ENCODE peak calls at places on chromosomes 1 and 21, in six cellular contexts. R is upper lobe of right lung; S is CD8-positive, alpha-beta memory T cell; G is hepatocyte; W is left ventricle myocardium inferior; M is aorta. J is an unnamed sample. For H3K4me1, the result is how much of the 10 kb centered on the place peaks cover.

GRCh38 chr21:10575311-10575667 is 53.9 kb downstream of the TPTE start:
- DNase-seq in S (no peak), G (no peak), R (no peak), W (no peak), M (peak), J (no peak)

GRCh38 chr1:177311111-177311510 is 140.4 kb downstream of the BRINP2 start:
- DNase-seq in M (no peak), G (no peak), W (no peak), S (no peak), R (no peak), J (no peak)

GRCh38 chr1:68173283-68174172 is 58.8 kb downstream of the WLS start:
- DNase-seq in M (no peak), S (no peak), R (no peak), G (no peak), W (no peak), J (no peak)

GRCh38 chr1:114660250-114660649 is 9.6 kb downstream of the DENND2C start:
- DNase-seq in G (no peak), M (no peak), S (no peak), R (no peak), W (no peak), J (no peak)

GRCh38 chr1:235342039-235342438 is 13.7 kb downstream of the GGPS1 start:
- DNase-seq in W (no peak), G (no peak), R (no peak), M (no peak), S (no peak), J (no peak)

GRCh38 chr21:39630827-39631226 is 18.1 kb downstream of the B3GALT5 start:
- DNase-seq in R (no peak), W (no peak), G (no peak), M (no peak), S (no peak), J (no peak)

GRCh38 chr1:84742653-84743052 is 52.4 kb upstream of the SSX2IP start:
- DNase-seq in M (no peak), R (no peak), G (no peak), S (no peak), W (no peak), J (no peak)

GRCh38 chr1:154155282-154155681 is 409 bp upstream of the NUP210L start:
- DNase-seq in S (no peak), M (peak), G (peak), R (no peak), W (no peak), J (no peak)

GRCh38 chr1:224809613-224810012 is 119.9 kb upstream of the DNAH14 start:
- DNase-seq in M (no peak), G (no peak), W (no peak), R (no peak), S (no peak), J (no peak)

GRCh38 chr1:197841158-197841557 is 61.3 kb upstream of the C1orf53 start:
- DNase-seq in R (no peak), G (no peak), W (no peak), S (no peak), M (no peak), J (no peak)

GRCh38 chr1:156601892-156602291 is 613 bp upstream of the GPATCH4 start:
- DNase-seq in R (peak), M (no peak), W (no peak), S (no peak), G (no peak), J (peak)

GRCh38 chr21:38989745-38990423 is 184.2 kb downstream of the ETS2 start:
- DNase-seq in M (no peak), R (no peak), G (peak), W (no peak), S (no peak), J (no peak)

GRCh38 chr1:3816331-3817137 is 20.2 kb upstream of the LRRC47 start:
- DNase-seq in G (no peak), M (peak), W (no peak), R (peak), S (no peak), J (no peak)

GRCh38 chr1:156379420-156380165 is 10.6 kb downstream of the RHBG start:
- DNase-seq in M (no peak), W (no peak), S (no peak), G (peak), R (no peak), J (no peak)

GRCh38 chr1:67892451-67893125 is 59.3 kb upstream of the GNG12 start:
- DNase-seq in G (no peak), R (no peak), W (no peak), M (no peak), S (no peak), J (no peak)

GRCh38 chr1:42368096-42368795 is 12.3 kb upstream of the RIMKLA start:
- DNase-seq in M (no peak), S (no peak), R (no peak), G (peak), W (no peak), J (no peak)

GRCh38 chr1:31581821-31582810 is 5.8 kb downstream of the TINAGL1 start:
- DNase-seq in M (no peak), R (peak), W (no peak), S (no peak), G (no peak), J (no peak)

GRCh38 chr1:42010381-42010780 is 91.7 kb upstream of the HIVEP3 start:
- DNase-seq in S (no peak), M (no peak), G (no peak), W (no peak), R (no peak), J (no peak)

GRCh38 chr1:217139513-217139912 is 416.3 kb upstream of the ESRRG start:
- DNase-seq in R (no peak), S (no peak), G (no peak), M (no peak), W (no peak), J (no peak)

GRCh38 chr1:117654485-117655219 is 48.8 kb downstream of the TENT5C start:
- DNase-seq in M (no peak), R (no peak), W (no peak), S (peak), G (no peak), J (peak)

GRCh38 chr1:214377886-214378285 is 96.9 kb downstream of the SMYD2 start:
- DNase-seq in G (no peak), M (no peak), W (no peak), R (no peak), S (no peak), J (no peak)

GRCh38 chr1:181083842-181084605 is 4.5 kb upstream of the IER5 start:
- DNase-seq in S (peak), G (peak), M (peak), W (no peak), R (peak), J (peak)

GRCh38 chr21:40902299-40902698 is 55.3 kb upstream of the DSCAM start:
- DNase-seq in W (no peak), M (no peak), G (no peak), S (no peak), R (no peak), J (no peak)

GRCh38 chr1:214717323-214717722 is 114.3 kb downstream of the CENPF start:
- DNase-seq in M (no peak), S (no peak), W (no peak), R (no peak), G (no peak), J (peak)

GRCh38 chr1:80171101-80171500 is 1164.6 kb upstream of the ADGRL4 start:
- DNase-seq in M (no peak), G (peak), R (no peak), W (no peak), S (no peak), J (no peak)

GRCh38 chr21:15831497-15831896 is 101.7 kb downstream of the USP25 start:
- DNase-seq in W (no peak), G (no peak), M (no peak), R (no peak), S (no peak), J (no peak)

GRCh38 chr1:67540025-67540732 is 110.0 kb upstream of the SERBP1 start:
- DNase-seq in M (no peak), R (no peak), W (no peak), G (peak), S (no peak), J (no peak)

GRCh38 chr1:155938220-155938627 is 3.2 kb upstream of the RXFP4 start:
- DNase-seq in M (no peak), S (peak), G (peak), W (no peak), R (no peak), J (peak)

GRCh38 chr1:26827205-26827604 is 717 bp downstream of the ZDHHC18 start:
- DNase-seq in M (no peak), G (no peak), R (no peak), W (no peak), S (no peak), J (no peak)

GRCh38 chr1:244654284-244655038 is 1.5 kb downstream of the DESI2 start:
- DNase-seq in R (no peak), G (no peak), S (no peak), W (no peak), M (no peak), J (peak)
- H3K4me1 ChIP-seq in R (under half), G (under half), S (under half), W (half or more), M (under half), J (half or more)

DNA sequence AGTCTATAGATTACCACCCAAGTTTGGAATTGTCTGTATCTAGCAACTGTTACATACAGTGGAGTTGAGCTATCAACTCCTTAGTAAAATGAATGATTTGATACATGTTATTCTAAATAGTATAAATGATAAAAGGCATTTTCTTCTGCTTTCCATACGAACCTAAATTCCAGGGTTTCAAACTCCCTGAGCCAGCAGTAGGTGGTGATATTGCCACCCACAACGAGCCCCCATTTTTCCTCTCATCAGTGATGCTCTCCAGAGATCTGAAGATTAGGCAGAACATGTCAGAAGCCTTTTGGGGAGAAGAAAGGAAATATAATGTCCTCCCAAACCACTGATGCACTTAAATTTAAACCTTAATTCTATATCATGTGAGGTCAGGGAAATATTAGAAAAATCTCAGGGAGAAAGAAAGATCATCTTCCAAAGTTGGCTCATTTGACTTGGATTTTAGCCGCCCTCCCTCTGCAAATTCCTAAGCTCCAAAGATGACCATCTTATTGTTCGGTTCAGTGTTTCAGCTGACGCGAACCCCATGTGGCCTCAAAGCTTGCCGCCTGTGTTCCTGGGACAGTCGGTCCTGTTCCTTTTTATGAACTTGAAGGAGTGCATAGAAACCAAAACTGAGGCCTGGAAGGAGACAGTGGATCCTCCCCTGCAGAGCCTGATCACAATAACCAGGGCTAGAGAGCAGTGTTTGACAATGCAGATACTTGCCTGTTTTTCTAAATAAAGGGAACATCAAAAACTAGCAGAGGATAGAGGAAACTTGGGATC is 2.3 kb downstream of the EVA1C start:
- DNase-seq in G (peak), W (no peak), S (no peak), M (no peak), R (no peak), J (no peak)
- H3K4me3 ChIP-seq in G (no peak), W (peak), S (no peak), M (peak), R (peak), J (no peak)

GRCh38 chr1:9181990-9182783 is 52.4 kb upstream of the H6PD start:
- DNase-seq in M (peak), G (peak), R (peak), W (peak), S (no peak), J (no peak)
- H3K27ac ChIP-seq in M (no peak), G (peak), R (peak), W (peak), S (no peak), J (no peak)

GRCh38 chr1:21907079-21907418 is 30.1 kb downstream of the HSPG2 start:
- DNase-seq in R (no peak), G (no peak), S (no peak), M (no peak), W (no peak), J (no peak)
- H3K4me1 ChIP-seq in R (half or more), G (under half), S (under half), M (under half), W (half or more), J (under half)

GRCh38 chr21:45481977-45482898 is 60.0 kb downstream of the SLC19A1 start:
- DNase-seq in M (no peak), R (no peak), S (no peak), G (no peak), W (no peak), J (no peak)

GRCh38 chr21:45484318-45484717 is 57.9 kb downstream of the SLC19A1 start:
- DNase-seq in R (no peak), W (no peak), S (no peak), G (no peak), M (no peak), J (no peak)

GRCh38 chr21:45481566-45481965 is 60.7 kb downstream of the SLC19A1 start:
- DNase-seq in W (no peak), R (no peak), M (no peak), G (no peak), S (no peak), J (no peak)

GRCh38 chr21:45480701-45481500 is 61.3 kb downstream of the SLC19A1 start:
- DNase-seq in R (no peak), W (no peak), G (no peak), M (no peak), S (no peak), J (no peak)

GRCh38 chr21:45482899-45483821 is 59.1 kb downstream of the SLC19A1 start:
- DNase-seq in G (no peak), M (peak), W (no peak), R (no peak), S (no peak), J (no peak)
- H3K4me3 ChIP-seq in G (no peak), M (no peak), W (no peak), R (peak), S (peak), J (no peak)

GRCh38 chr1:201138311-201138840 is 11.4 kb upstream of the ASCL5 start:
- DNase-seq in W (no peak), S (no peak), R (peak), G (no peak), M (peak), J (no peak)
- H3K27ac ChIP-seq in W (peak), S (no peak), R (no peak), G (no peak), M (no peak), J (no peak)

DNA sequence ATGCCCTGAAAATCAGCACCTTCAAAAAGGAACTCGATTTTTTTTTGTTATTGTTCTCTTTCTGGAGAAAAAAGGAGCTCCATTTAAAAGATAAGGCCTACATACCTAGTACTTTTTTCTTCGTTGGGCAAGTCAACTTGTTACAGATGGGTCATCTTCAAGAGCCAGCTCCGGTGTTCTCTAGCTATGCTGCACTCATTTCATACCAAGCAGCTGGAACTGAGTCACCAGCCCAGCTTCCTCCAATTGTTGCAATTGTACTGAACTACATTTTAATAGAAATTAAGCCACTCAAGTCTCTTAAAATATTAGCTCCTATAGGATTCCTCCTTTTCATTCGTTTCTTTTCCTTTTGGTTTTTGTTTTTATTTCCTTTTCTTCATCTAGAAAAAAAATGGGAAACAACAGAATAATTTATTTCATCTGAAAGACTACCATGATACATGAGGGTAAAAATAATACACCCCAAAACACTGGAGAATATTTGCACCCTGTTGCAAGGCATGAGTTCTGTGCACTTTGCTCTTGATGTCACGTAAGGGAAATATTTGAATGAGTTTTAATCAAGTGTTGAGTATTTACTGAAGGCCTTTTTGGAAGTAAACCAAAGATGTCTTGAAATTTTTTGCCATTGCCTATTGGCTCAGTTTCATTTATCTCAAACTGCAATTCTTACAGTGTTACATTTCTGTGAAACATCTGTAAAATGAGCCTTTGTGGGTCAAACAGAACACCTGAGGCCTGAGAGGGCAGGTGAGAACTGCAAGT is 60.5 kb downstream of the CLIC4 start:
- DNase-seq in W (no peak), R (no peak), G (no peak), S (no peak), M (no peak), J (peak)
- H3K4me1 ChIP-seq in W (half or more), R (half or more), G (under half), S (under half), M (under half), J (half or more)

GRCh38 chr1:61641578-61642336 is 83.2 kb downstream of the TM2D1 start:
- DNase-seq in R (peak), M (peak), W (peak), S (peak), G (peak), J (peak)
- H3K4me3 ChIP-seq in R (peak), M (no peak), W (peak), S (peak), G (no peak), J (peak)